ENCODE peak calls at places on chromosome 13, in seven cellular contexts. V is H1, N is Peyer's patch, A is esophagus muscularis mucosa, Z is Panc1, D is heart right ventricle, X is hepatocyte. J is an unnamed sample. For H3K4me1, the result is how much of the 10 kb centered on the place peaks cover.

GRCh38 chr13:43087960-43088580 is 64.7 kb downstream of the DNAJC15 start:
- DNase-seq in D (no peak), Z (no peak), A (no peak), V (no peak), N (no peak), X (no peak), J (no peak)

GRCh38 chr13:99062593-99062992 is 84.7 kb upstream of the DOCK9 start:
- DNase-seq in X (no peak), A (no peak), N (no peak), Z (no peak), D (peak), V (no peak), J (no peak)

GRCh38 chr13:73715114-73715909 is 418.9 kb downstream of the KLF12 start:
- DNase-seq in D (no peak), N (peak), V (no peak), X (no peak), A (peak), Z (no peak), J (peak)

GRCh38 chr13:88979465-88980180 is 1308.5 kb downstream of the SLITRK5 start:
- DNase-seq in Z (no peak), V (no peak), N (no peak), X (peak), A (no peak), D (peak), J (no peak)

GRCh38 chr13:113009743-113010509 is 40.9 kb downstream of the MCF2L start:
- DNase-seq in Z (no peak), X (peak), D (no peak), V (no peak), N (no peak), A (no peak), J (no peak)

GRCh38 chr13:111900390-111901180 is 166.4 kb upstream of the SOX1 start:
- DNase-seq in Z (no peak), V (peak), X (no peak), N (no peak), A (peak), D (no peak), J (no peak)

GRCh38 chr13:53001444-53001843 is 27.2 kb upstream of the OLFM4 start:
- DNase-seq in D (no peak), V (no peak), N (no peak), X (no peak), A (peak), Z (no peak), J (no peak)

GRCh38 chr13:77860621-77861020 is 58.0 kb downstream of the EDNRB start:
- DNase-seq in N (no peak), V (no peak), D (no peak), Z (no peak), X (no peak), A (no peak), J (no peak)

GRCh38 chr13:106083620-106084350 is 451.7 kb downstream of the EFNB2 start:
- DNase-seq in Z (no peak), A (no peak), V (no peak), N (no peak), X (peak), D (peak), J (no peak)

DNA sequence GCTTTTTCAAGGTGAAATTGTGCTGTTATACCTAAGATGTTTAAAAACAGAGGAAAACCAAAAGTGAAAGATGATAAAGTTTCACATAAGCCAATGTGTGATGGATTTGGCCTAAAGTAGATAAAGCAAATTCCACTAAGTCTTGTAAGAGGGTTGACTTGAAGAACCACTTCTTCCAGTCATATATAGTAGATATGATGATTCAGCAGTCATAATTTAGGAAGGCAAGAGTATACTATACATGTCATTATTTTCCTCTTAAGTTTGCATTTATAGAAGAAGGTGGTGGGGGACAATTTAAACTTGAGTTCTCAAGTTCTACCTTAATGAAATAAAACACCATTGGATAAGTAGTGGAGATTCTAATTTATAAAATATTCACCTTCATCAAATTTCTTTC is 37.3 kb downstream of the PHF11 start:
- DNase-seq in X (no peak), V (no peak), N (no peak), Z (no peak), D (no peak), A (no peak), J (no peak)
- H3K4me3 ChIP-seq in X (no peak), V (no peak), N (no peak), Z (no peak), D (no peak), A (no peak), J (no peak)

DNA sequence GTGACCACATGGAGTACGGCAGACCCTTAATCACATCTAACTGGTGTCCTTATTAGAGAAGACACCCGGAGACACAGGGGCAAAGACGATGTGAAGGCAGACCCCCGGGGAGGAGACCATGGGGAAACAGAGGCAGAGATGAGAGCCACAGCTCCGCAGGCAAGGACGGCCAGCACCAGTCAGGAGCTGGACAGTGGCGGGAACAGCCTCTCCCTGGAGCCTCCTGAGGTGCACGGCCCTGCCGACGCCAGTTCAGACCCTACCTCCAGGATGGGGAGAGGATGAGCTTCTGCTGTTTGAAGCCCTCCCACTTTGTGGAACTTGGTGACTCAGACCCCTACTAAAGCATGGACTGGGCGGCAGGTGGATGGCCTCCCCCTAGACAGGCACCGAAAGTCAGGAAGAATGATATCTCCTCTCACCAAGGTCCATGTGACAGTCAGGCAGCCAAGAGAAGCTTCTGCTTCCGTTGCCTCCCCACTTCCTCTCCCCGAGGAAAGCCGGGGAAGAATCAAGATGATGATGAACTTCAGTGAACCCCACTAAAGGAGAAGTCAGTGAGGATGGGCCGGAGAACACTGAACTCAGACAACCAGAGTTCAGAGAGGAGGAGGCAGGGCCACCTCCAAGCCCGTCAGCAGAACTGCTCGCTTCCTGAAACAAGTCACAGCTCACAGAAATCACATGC is 25.4 kb downstream of the RAB20 start:
- DNase-seq in Z (no peak), A (no peak), D (peak), V (no peak), X (no peak), N (peak), J (no peak)
- H3K4me1 ChIP-seq in Z (under half), A (under half), D (half or more), V (under half), X (under half), N (under half), J (under half)

GRCh38 chr13:75223981-75224742 is 257.8 kb downstream of the TBC1D4 start:
- DNase-seq in X (no peak), A (no peak), V (no peak), N (no peak), Z (no peak), D (no peak), J (no peak)

GRCh38 chr13:75226755-75227435 is 255.1 kb downstream of the TBC1D4 start:
- DNase-seq in Z (no peak), N (no peak), X (no peak), D (no peak), A (no peak), V (no peak), J (no peak)

GRCh38 chr13:75225288-75225687 is 256.7 kb downstream of the TBC1D4 start:
- DNase-seq in N (no peak), X (no peak), D (no peak), A (no peak), V (no peak), Z (no peak), J (no peak)

GRCh38 chr13:75222031-75222430 is 259.9 kb downstream of the TBC1D4 start:
- DNase-seq in Z (no peak), D (no peak), N (no peak), X (no peak), V (no peak), A (no peak), J (no peak)

GRCh38 chr13:75226092-75226491 is 255.9 kb downstream of the TBC1D4 start:
- DNase-seq in N (no peak), Z (no peak), A (no peak), V (peak), D (no peak), X (no peak), J (no peak)
- H3K4me3 ChIP-seq in N (no peak), Z (no peak), A (no peak), V (no peak), D (no peak), X (no peak), J (no peak)

DNA sequence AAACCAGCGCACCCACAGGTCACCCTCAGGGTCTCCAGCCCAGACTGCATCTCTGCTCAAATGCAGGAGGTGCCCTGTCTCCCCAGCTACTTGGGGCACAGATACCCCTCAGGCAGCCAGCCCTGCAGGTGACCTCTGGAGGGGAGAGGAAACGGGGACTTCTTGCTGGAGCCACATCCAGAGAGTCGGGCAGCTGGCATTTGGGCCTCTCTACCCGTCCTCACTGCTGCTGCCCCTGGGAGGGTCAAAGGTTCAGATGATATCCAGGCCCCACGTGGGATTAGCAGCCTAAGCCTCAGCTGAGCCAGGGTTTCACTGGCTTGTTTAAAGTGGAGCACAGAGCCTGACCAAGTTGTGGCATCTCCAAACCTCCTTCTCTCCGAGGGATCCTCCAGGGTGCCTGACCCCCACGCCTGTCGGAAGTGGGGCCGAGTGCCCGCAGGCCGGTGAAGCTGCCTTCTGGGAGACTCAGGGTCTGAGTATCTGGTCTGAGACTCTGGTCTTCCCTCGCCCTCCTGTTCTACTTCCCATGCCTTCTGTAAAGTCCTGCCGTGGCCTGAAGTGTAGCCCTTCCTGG is 2.2 kb downstream of the RASA3 start:
- DNase-seq in D (no peak), Z (no peak), N (no peak), V (no peak), A (no peak), X (no peak), J (no peak)
- H3K4me1 ChIP-seq in D (half or more), Z (half or more), N (under half), V (under half), A (half or more), X (under half), J (half or more)

GRCh38 chr13:48998893-48999292 is 23.2 kb downstream of the FNDC3A start:
- DNase-seq in V (no peak), X (no peak), Z (no peak), D (no peak), A (no peak), N (no peak), J (no peak)
- H3K4me3 ChIP-seq in V (no peak), X (no peak), Z (no peak), D (no peak), A (no peak), N (no peak), J (no peak)

DNA sequence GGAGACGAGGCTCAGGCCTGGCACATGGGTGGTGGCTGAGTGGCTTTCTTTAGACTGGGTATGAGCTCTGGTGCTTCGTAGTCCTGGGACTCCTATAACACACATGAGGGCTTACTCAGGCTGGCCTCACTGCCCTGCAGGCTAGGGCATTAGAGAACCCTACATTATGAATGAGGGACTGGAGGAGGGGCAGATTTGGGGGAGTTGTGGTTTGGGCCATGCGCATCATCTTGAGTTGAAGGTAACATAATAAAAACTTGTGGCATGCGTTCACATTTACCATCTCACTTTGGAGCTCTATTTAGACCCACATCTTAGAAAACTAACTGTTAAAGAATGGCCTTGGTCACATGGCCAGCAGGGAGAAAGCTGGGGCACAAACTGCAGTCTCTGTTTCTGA is 54.2 kb downstream of the STARD13 start:
- DNase-seq in D (no peak), A (no peak), V (no peak), N (no peak), X (no peak), Z (no peak), J (no peak)
- H3K4me1 ChIP-seq in D (half or more), A (half or more), V (under half), N (under half), X (under half), Z (under half), J (under half)